ENCODE peak calls at places on chromosome 18, in four cellular contexts. Y is stomach, I is BJ, U is GM06990. O is an unnamed sample.

GRCh38 chr18:35780937-35781336 is 191.5 kb upstream of the RMP24 start:
- DNase-seq in Y (no peak), I (no peak), U (no peak), O (no peak)

GRCh38 chr18:23226930-23227728 is 91.8 kb downstream of the CABLES1 start:
- DNase-seq in Y (no peak), I (peak), U (no peak), O (no peak)

GRCh38 chr18:9244376-9244775 is 90.2 kb upstream of the TWSG1 start:
- DNase-seq in Y (no peak), I (no peak), U (no peak), O (no peak)

GRCh38 chr18:26532367-26533340 is 15.7 kb downstream of the KCTD1 start:
- DNase-seq in Y (no peak), I (peak), U (no peak), O (no peak)

GRCh38 chr18:36757081-36757480 is 71.7 kb downstream of the TPGS2 start:
- DNase-seq in Y (no peak), I (no peak), U (no peak), O (peak)

GRCh38 chr18:76922107-76922506 is 99.8 kb downstream of the ZNF236 start:
- DNase-seq in Y (peak), I (no peak), U (no peak), O (peak)

GRCh38 chr18:21194871-21195771 is 46.9 kb upstream of the GREB1L start:
- DNase-seq in Y (no peak), I (no peak), U (peak), O (peak)

GRCh38 chr18:1311376-1311775 is 406.7 kb downstream of the ADCYAP1 start:
- DNase-seq in Y (no peak), I (no peak), U (no peak), O (no peak)

GRCh38 chr18:25787281-25787680 is 303.1 kb downstream of the SS18 start:
- DNase-seq in Y (no peak), I (no peak), U (no peak), O (no peak)

GRCh38 chr18:986071-986470 is 81.4 kb downstream of the ADCYAP1 start:
- DNase-seq in Y (no peak), I (no peak), U (no peak), O (no peak)

GRCh38 chr18:37565985-37566478 is 434 bp upstream of the CELF4 start:
- DNase-seq in Y (peak), I (no peak), U (no peak), O (no peak)

GRCh38 chr18:77222464-77222863 is 27.2 kb upstream of the GALR1 start:
- DNase-seq in Y (no peak), I (no peak), U (no peak), O (no peak)

GRCh38 chr18:68447286-68447685 is 267.6 kb downstream of the TMX3 start:
- DNase-seq in Y (no peak), I (no peak), U (no peak), O (no peak)

GRCh38 chr18:77087391-77088141 is 45.0 kb downstream of the MBP start:
- DNase-seq in Y (peak), I (no peak), U (no peak), O (no peak)

GRCh38 chr18:54734059-54734458 is 94.2 kb upstream of the RAB27B start:
- DNase-seq in Y (no peak), I (peak), U (no peak), O (no peak)

GRCh38 chr18:66621816-66622576 is 18.1 kb upstream of the CDH19 start:
- DNase-seq in Y (no peak), I (no peak), U (no peak), O (no peak)

DNA sequence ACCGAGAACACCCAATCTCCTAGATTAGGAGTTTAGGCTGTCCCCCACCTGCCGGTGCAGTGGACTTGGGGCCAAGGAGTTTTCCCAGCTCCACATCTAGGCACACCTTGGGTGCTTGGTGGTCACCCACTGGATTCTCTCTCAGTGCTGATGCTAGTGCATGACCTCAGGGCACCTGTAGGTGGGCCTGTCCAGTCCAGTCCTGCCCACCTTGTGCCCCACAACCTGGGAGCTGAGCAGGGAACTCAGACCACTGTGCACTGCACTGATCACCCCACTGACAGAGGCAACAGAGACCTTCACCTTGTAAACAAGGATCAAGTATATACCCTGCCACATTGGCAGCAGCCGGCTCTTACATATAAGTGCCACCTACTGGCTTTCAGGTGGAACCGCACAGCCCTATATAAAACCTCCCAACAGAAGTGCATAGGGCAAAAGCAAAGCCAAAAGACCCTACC is 12.7 kb upstream of the CDH19 start:
- DNase-seq in Y (no peak), I (no peak), U (no peak), O (peak)
- TF ChIP-seq CTCF in Y (no peak), I (no peak), U (peak), O (peak)

DNA sequence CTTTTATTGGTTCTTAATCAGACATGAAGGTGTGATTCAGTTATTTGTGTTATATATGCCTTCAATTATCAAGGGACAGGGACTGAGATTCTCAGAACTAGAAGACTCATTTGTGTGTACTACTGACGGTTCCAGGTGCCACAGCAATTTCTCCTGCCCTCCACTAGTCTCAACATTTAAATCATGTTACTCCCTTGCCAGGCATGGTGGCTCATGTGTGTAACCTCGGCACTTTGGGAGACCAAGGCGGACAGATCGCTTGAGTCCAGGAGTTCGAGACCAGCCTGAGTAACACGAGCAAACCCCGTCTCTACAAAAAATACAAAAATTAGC is 1.1 kb downstream of the CNDP2 start:
- DNase-seq in Y (no peak), I (no peak), U (no peak), O (peak)
- H3K4me3 ChIP-seq in Y (peak), I (peak), U (peak), O (peak)

GRCh38 chr18:14075196-14075595 is 57.0 kb downstream of the ZNF519 start:
- DNase-seq in Y (no peak), I (no peak), U (no peak), O (no peak)

GRCh38 chr18:14074187-14074586 is 58.0 kb downstream of the ZNF519 start:
- DNase-seq in Y (no peak), I (no peak), U (no peak), O (peak)
- TF ChIP-seq CTCF in Y (no peak), I (no peak), U (peak), O (peak)

GRCh38 chr18:5975111-5975622 is 79.8 kb upstream of the TMEM200C start:
- DNase-seq in Y (no peak), I (peak), U (peak), O (peak)
- H3K4me3 ChIP-seq in Y (no peak), I (no peak), U (peak), O (peak)

GRCh38 chr18:59553273-59553672 is 143.9 kb downstream of the CCBE1 start:
- DNase-seq in Y (no peak), I (no peak), U (no peak), O (no peak)

GRCh38 chr18:59551902-59552635 is 145.2 kb downstream of the CCBE1 start:
- DNase-seq in Y (no peak), I (no peak), U (no peak), O (no peak)

GRCh38 chr18:59546164-59546563 is 151.1 kb downstream of the CCBE1 start:
- DNase-seq in Y (no peak), I (no peak), U (no peak), O (peak)

GRCh38 chr18:59549797-59550516 is 147.3 kb downstream of the CCBE1 start:
- DNase-seq in Y (peak), I (no peak), U (no peak), O (no peak)

GRCh38 chr18:59547691-59548182 is 149.5 kb downstream of the CCBE1 start:
- DNase-seq in Y (no peak), I (peak), U (no peak), O (peak)
- TF ChIP-seq CTCF in Y (no peak), I (peak), U (no peak), O (no peak)

GRCh38 chr18:45958730-45959129 is 8.4 kb downstream of the EPG5 start:
- DNase-seq in Y (no peak), I (no peak), U (no peak), O (no peak)
- H3K4me3 ChIP-seq in Y (no peak), I (no peak), U (no peak), O (no peak)

GRCh38 chr18:32439802-32440201 is 30.9 kb downstream of the GAREM1 start:
- DNase-seq in Y (no peak), I (no peak), U (no peak), O (no peak)
- TF ChIP-seq CTCF in Y (no peak), I (no peak), U (peak), O (peak)

GRCh38 chr18:51668632-51669031 is 471.2 kb upstream of the MEX3C start:
- DNase-seq in Y (no peak), I (no peak), U (no peak), O (peak)
- H3K4me3 ChIP-seq in Y (no peak), I (no peak), U (no peak), O (no peak)

DNA sequence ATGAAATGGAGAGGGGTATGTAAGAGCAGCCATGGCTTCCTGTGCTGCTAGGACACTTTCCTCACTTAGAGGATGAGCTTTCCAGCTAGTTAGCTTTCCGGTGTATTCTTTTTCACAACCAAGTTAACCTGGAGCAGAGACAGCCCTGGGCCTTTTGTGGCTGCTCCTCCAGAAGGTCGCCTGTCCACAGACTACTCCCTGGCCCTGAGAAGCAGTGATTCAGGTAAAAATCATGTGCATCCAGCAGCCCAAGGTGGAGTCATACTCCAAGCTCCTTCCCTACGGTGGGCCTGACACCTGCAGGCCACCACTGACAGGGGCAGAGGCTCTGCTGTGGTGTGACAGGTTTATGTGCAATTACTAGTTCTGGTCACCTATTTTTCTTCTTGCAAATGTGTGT is 187.2 kb downstream of the ANKRD30B start:
- DNase-seq in Y (no peak), I (no peak), U (no peak), O (no peak)
- TF ChIP-seq CTCF in Y (no peak), I (no peak), U (no peak), O (no peak)

GRCh38 chr18:63315879-63316278 is 3.7 kb downstream of the BCL2 start:
- DNase-seq in Y (no peak), I (no peak), U (no peak), O (peak)
- H3K4me3 ChIP-seq in Y (no peak), I (no peak), U (peak), O (peak)

O was measured in GM12865.